ENCODE peak calls at places on chromosomes 1 and 21, in seven cellular contexts. One of them, this sample, is unnamed. For H3K36me3, the result is how much of the 10 kb centered on the place peaks cover.

GRCh38 chr1:901108-901859 is 22.4 kb upstream of the SAMD11 start:
- DNase-seq in psoas muscle: peak
- DNase-seq in breast epithelium: no peak
- DNase-seq in esophagus squamous epithelium: no peak
- DNase-seq in heart right ventricle: no peak
- DNase-seq in fibroblast of lung: no peak
- DNase-seq in cardiac muscle cell: no peak
- DNase-seq in this sample: no peak

GRCh38 chr1:119361205-119361604 is 7.4 kb upstream of the HAO2 start:
- DNase-seq in esophagus squamous epithelium: no peak
- DNase-seq in cardiac muscle cell: no peak
- DNase-seq in breast epithelium: no peak
- DNase-seq in fibroblast of lung: no peak
- DNase-seq in psoas muscle: no peak
- DNase-seq in heart right ventricle: no peak
- DNase-seq in this sample: no peak

GRCh38 chr1:214067853-214068703 is 80.3 kb downstream of the PROX1 start:
- DNase-seq in heart right ventricle: no peak
- DNase-seq in psoas muscle: no peak
- DNase-seq in esophagus squamous epithelium: no peak
- DNase-seq in cardiac muscle cell: no peak
- DNase-seq in breast epithelium: no peak
- DNase-seq in fibroblast of lung: no peak
- DNase-seq in this sample: no peak

GRCh38 chr1:33365560-33365997 is 44.7 kb upstream of the A3GALT2 start:
- DNase-seq in esophagus squamous epithelium: no peak
- DNase-seq in fibroblast of lung: peak
- DNase-seq in psoas muscle: peak
- DNase-seq in heart right ventricle: peak
- DNase-seq in breast epithelium: peak
- DNase-seq in cardiac muscle cell: peak
- DNase-seq in this sample: peak

GRCh38 chr1:177753655-177754054 is 216.2 kb downstream of the SEC16B start:
- DNase-seq in cardiac muscle cell: no peak
- DNase-seq in breast epithelium: no peak
- DNase-seq in esophagus squamous epithelium: no peak
- DNase-seq in fibroblast of lung: no peak
- DNase-seq in psoas muscle: no peak
- DNase-seq in heart right ventricle: no peak
- DNase-seq in this sample: no peak

GRCh38 chr1:65958561-65959350 is 166.1 kb downstream of the PDE4B start:
- DNase-seq in esophagus squamous epithelium: no peak
- DNase-seq in fibroblast of lung: peak
- DNase-seq in heart right ventricle: no peak
- DNase-seq in breast epithelium: no peak
- DNase-seq in cardiac muscle cell: peak
- DNase-seq in psoas muscle: no peak
- DNase-seq in this sample: no peak

GRCh38 chr1:99849413-99849743 is 783 bp upstream of the AGL start:
- DNase-seq in fibroblast of lung: no peak
- DNase-seq in psoas muscle: no peak
- DNase-seq in cardiac muscle cell: no peak
- DNase-seq in esophagus squamous epithelium: no peak
- DNase-seq in breast epithelium: no peak
- DNase-seq in heart right ventricle: peak
- DNase-seq in this sample: no peak

GRCh38 chr1:37998089-37998808 is 7.1 kb downstream of the FHL3 start:
- DNase-seq in psoas muscle: no peak
- DNase-seq in esophagus squamous epithelium: no peak
- DNase-seq in fibroblast of lung: no peak
- DNase-seq in breast epithelium: no peak
- DNase-seq in heart right ventricle: no peak
- DNase-seq in cardiac muscle cell: no peak
- DNase-seq in this sample: no peak

GRCh38 chr1:53393325-53393792 is 65.5 kb upstream of the LRP8 start:
- DNase-seq in heart right ventricle: peak
- DNase-seq in cardiac muscle cell: peak
- DNase-seq in psoas muscle: peak
- DNase-seq in fibroblast of lung: peak
- DNase-seq in esophagus squamous epithelium: no peak
- DNase-seq in breast epithelium: peak
- DNase-seq in this sample: peak

GRCh38 chr1:26277261-26277661 is 2.6 kb upstream of the SH3BGRL3 start:
- DNase-seq in heart right ventricle: no peak
- DNase-seq in cardiac muscle cell: no peak
- DNase-seq in esophagus squamous epithelium: no peak
- DNase-seq in fibroblast of lung: no peak
- DNase-seq in breast epithelium: no peak
- DNase-seq in psoas muscle: no peak
- DNase-seq in this sample: no peak
- H3K36me3 ChIP-seq in heart right ventricle: under half
- H3K36me3 ChIP-seq in cardiac muscle cell: under half
- H3K36me3 ChIP-seq in esophagus squamous epithelium: under half
- H3K36me3 ChIP-seq in fibroblast of lung: under half
- H3K36me3 ChIP-seq in breast epithelium: under half
- H3K36me3 ChIP-seq in psoas muscle: half or more
- H3K36me3 ChIP-seq in this sample: under half

GRCh38 chr1:9827558-9828185 is 3.9 kb upstream of the CLSTN1 start:
- DNase-seq in cardiac muscle cell: no peak
- DNase-seq in breast epithelium: no peak
- DNase-seq in esophagus squamous epithelium: no peak
- DNase-seq in psoas muscle: no peak
- DNase-seq in fibroblast of lung: no peak
- DNase-seq in heart right ventricle: no peak
- DNase-seq in this sample: no peak
- TF ChIP-seq CTCF in cardiac muscle cell: peak
- TF ChIP-seq CTCF in breast epithelium: peak
- TF ChIP-seq CTCF in esophagus squamous epithelium: peak
- TF ChIP-seq CTCF in psoas muscle: no peak
- TF ChIP-seq CTCF in fibroblast of lung: peak
- TF ChIP-seq CTCF in heart right ventricle: no peak
- TF ChIP-seq CTCF in this sample: no peak

GRCh38 chr1:174194451-174194850 is 35.1 kb downstream of the RABGAP1L start:
- DNase-seq in heart right ventricle: no peak
- DNase-seq in breast epithelium: no peak
- DNase-seq in cardiac muscle cell: no peak
- DNase-seq in esophagus squamous epithelium: no peak
- DNase-seq in fibroblast of lung: no peak
- DNase-seq in psoas muscle: no peak
- DNase-seq in this sample: no peak

GRCh38 chr1:174191255-174191906 is 32.1 kb downstream of the RABGAP1L start:
- DNase-seq in psoas muscle: no peak
- DNase-seq in cardiac muscle cell: peak
- DNase-seq in breast epithelium: no peak
- DNase-seq in esophagus squamous epithelium: no peak
- DNase-seq in heart right ventricle: no peak
- DNase-seq in fibroblast of lung: peak
- DNase-seq in this sample: no peak

GRCh38 chr1:174189424-174190062 is 30.2 kb downstream of the RABGAP1L start:
- DNase-seq in heart right ventricle: no peak
- DNase-seq in breast epithelium: no peak
- DNase-seq in esophagus squamous epithelium: no peak
- DNase-seq in psoas muscle: no peak
- DNase-seq in fibroblast of lung: no peak
- DNase-seq in cardiac muscle cell: no peak
- DNase-seq in this sample: no peak

GRCh38 chr1:174190800-174191199 is 31.5 kb downstream of the RABGAP1L start:
- DNase-seq in breast epithelium: no peak
- DNase-seq in cardiac muscle cell: no peak
- DNase-seq in fibroblast of lung: no peak
- DNase-seq in esophagus squamous epithelium: no peak
- DNase-seq in heart right ventricle: no peak
- DNase-seq in psoas muscle: no peak
- DNase-seq in this sample: no peak
- H3K27ac ChIP-seq in breast epithelium: no peak
- H3K27ac ChIP-seq in cardiac muscle cell: no peak
- H3K27ac ChIP-seq in fibroblast of lung: no peak
- H3K27ac ChIP-seq in esophagus squamous epithelium: no peak
- H3K27ac ChIP-seq in heart right ventricle: no peak
- H3K27ac ChIP-seq in psoas muscle: no peak
- H3K27ac ChIP-seq in this sample: no peak

DNA sequence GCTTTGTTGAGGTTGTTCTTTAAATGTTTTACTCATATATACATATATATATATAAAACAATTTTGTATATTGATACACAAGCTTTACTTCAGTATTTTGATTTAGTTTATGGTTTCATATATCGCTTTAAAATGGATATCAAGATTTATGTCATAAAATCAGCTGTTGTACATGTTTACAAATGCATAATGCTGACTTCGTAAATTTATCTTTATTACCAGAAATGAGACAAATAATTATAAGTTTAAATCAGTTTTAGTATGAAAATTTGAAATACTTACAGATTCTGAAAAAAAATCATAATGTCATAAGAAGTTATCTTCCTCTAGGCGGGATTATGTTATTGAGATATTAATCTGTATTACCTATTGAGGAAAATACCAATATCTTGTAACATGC is 6.9 kb downstream of the STXBP3 start:
- DNase-seq in fibroblast of lung: no peak
- DNase-seq in breast epithelium: no peak
- DNase-seq in cardiac muscle cell: no peak
- DNase-seq in esophagus squamous epithelium: no peak
- DNase-seq in psoas muscle: no peak
- DNase-seq in heart right ventricle: no peak
- DNase-seq in this sample: no peak
- H3K36me3 ChIP-seq in fibroblast of lung: under half
- H3K36me3 ChIP-seq in breast epithelium: under half
- H3K36me3 ChIP-seq in cardiac muscle cell: under half
- H3K36me3 ChIP-seq in esophagus squamous epithelium: half or more
- H3K36me3 ChIP-seq in psoas muscle: half or more
- H3K36me3 ChIP-seq in heart right ventricle: under half
- H3K36me3 ChIP-seq in this sample: under half

DNA sequence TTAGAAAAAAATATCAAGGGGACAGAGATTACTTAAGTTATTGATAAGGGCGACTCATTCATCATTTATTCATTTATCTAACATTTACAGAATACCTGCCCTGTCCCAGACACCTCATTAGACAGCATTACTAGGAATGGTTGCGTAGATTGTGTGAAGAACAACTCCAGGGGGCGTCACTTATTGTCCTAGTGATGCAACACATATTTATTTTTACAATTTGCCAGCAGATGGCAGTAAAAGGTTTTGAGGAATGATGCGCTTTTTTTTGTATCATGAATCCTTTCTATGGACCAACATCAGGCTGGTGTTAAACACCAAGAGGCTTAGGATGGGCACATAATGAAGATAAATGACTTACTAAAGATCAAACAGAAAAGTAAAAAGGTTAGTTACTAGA is 5.5 kb downstream of the NCAM2 start:
- DNase-seq in cardiac muscle cell: peak
- DNase-seq in heart right ventricle: no peak
- DNase-seq in fibroblast of lung: peak
- DNase-seq in psoas muscle: no peak
- DNase-seq in esophagus squamous epithelium: no peak
- DNase-seq in breast epithelium: no peak
- DNase-seq in this sample: no peak
- TF ChIP-seq CTCF in cardiac muscle cell: peak
- TF ChIP-seq CTCF in heart right ventricle: no peak
- TF ChIP-seq CTCF in fibroblast of lung: peak
- TF ChIP-seq CTCF in psoas muscle: peak
- TF ChIP-seq CTCF in esophagus squamous epithelium: no peak
- TF ChIP-seq CTCF in breast epithelium: peak
- TF ChIP-seq CTCF in this sample: no peak

DNA sequence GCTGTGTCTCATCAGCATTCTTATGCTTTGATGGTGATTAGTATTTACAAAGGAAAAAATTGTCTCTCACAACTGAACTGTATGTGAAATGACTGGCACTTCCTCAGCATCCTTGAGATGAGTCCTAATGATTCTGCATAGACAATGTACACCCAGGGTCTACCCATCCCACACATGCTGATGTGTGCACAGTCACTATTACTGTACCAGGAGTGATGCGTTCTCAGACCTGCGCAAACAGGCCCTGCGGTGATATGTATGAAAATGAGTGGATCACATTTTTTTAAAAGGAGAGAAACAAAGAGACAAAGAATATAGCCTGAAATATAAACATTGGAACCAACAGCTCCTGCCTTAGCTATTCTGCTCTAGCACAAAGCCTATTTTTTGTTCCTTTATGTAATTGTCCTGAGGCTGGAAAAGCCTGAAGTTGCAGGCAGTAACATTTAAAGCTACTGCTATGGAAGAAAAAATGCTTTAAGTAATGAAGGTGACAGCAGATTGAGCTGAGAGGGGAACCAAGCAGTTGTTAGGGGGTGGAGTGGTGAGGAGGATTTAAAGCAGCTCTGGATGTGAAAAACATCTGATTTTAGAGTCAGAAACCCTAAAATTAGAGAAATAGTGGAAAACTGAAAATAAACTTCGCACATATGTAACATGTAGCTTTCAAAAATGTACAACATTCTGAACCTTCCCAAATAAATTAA is 5.5 kb downstream of the RCAN1 start:
- DNase-seq in heart right ventricle: no peak
- DNase-seq in psoas muscle: no peak
- DNase-seq in breast epithelium: no peak
- DNase-seq in cardiac muscle cell: no peak
- DNase-seq in fibroblast of lung: no peak
- DNase-seq in esophagus squamous epithelium: no peak
- DNase-seq in this sample: no peak
- H3K27ac ChIP-seq in heart right ventricle: no peak
- H3K27ac ChIP-seq in psoas muscle: no peak
- H3K27ac ChIP-seq in breast epithelium: no peak
- H3K27ac ChIP-seq in cardiac muscle cell: peak
- H3K27ac ChIP-seq in fibroblast of lung: no peak
- H3K27ac ChIP-seq in esophagus squamous epithelium: no peak
- H3K27ac ChIP-seq in this sample: no peak

GRCh38 chr1:100904528-100904927 is 8.6 kb downstream of the SLC30A7 start:
- DNase-seq in cardiac muscle cell: no peak
- DNase-seq in esophagus squamous epithelium: no peak
- DNase-seq in heart right ventricle: no peak
- DNase-seq in psoas muscle: no peak
- DNase-seq in breast epithelium: no peak
- DNase-seq in fibroblast of lung: no peak
- DNase-seq in this sample: no peak

GRCh38 chr1:100909018-100909417 is 13.1 kb downstream of the SLC30A7 start:
- DNase-seq in cardiac muscle cell: no peak
- DNase-seq in heart right ventricle: no peak
- DNase-seq in fibroblast of lung: no peak
- DNase-seq in breast epithelium: no peak
- DNase-seq in psoas muscle: no peak
- DNase-seq in esophagus squamous epithelium: no peak
- DNase-seq in this sample: no peak

GRCh38 chr1:100912019-100912418 is 16.1 kb downstream of the SLC30A7 start:
- DNase-seq in fibroblast of lung: no peak
- DNase-seq in heart right ventricle: no peak
- DNase-seq in breast epithelium: no peak
- DNase-seq in psoas muscle: no peak
- DNase-seq in cardiac muscle cell: no peak
- DNase-seq in esophagus squamous epithelium: no peak
- DNase-seq in this sample: no peak

GRCh38 chr1:100903777-100904176 is 7.9 kb downstream of the SLC30A7 start:
- DNase-seq in breast epithelium: no peak
- DNase-seq in esophagus squamous epithelium: no peak
- DNase-seq in psoas muscle: no peak
- DNase-seq in heart right ventricle: no peak
- DNase-seq in cardiac muscle cell: no peak
- DNase-seq in fibroblast of lung: no peak
- DNase-seq in this sample: no peak

DNA sequence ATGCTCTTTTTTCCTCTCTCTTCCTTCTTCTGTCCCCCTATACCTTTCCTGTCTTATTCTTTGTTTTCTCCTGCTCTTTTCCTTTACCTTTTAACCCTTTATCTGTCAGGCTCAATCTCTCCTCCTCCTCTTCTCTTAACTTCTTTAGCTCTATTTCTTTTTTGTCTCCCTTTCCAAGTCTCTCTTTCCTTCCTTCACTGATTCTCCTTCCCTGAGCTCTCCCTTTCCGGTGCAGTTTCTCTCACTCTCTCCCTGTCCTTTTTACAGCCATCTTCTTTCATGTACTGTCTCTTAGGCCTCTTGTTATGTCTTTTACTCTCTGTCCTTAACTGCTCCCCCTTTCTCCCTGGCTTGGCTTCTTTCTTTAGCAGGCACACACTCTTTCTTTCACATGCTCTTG is 12.0 kb downstream of the SLC30A7 start:
- DNase-seq in heart right ventricle: no peak
- DNase-seq in fibroblast of lung: no peak
- DNase-seq in breast epithelium: no peak
- DNase-seq in cardiac muscle cell: no peak
- DNase-seq in psoas muscle: no peak
- DNase-seq in esophagus squamous epithelium: no peak
- DNase-seq in this sample: no peak
- H3K36me3 ChIP-seq in heart right ventricle: under half
- H3K36me3 ChIP-seq in fibroblast of lung: under half
- H3K36me3 ChIP-seq in breast epithelium: under half
- H3K36me3 ChIP-seq in cardiac muscle cell: under half
- H3K36me3 ChIP-seq in psoas muscle: half or more
- H3K36me3 ChIP-seq in esophagus squamous epithelium: half or more
- H3K36me3 ChIP-seq in this sample: under half